ENCODE peak calls at places on chromosomes 4 and X, in five cellular contexts. K is hepatocyte; O is A549; A is effector memory CD4-positive, alpha-beta T cell; N is CD8-positive, alpha-beta memory T cell. I is an unnamed sample.

GRCh38 chr4:104751468-104751867 is 256.8 kb upstream of the CXXC4 start:
- DNase-seq in K (no peak), O (no peak), A (no peak), N (no peak), I (no peak)

GRCh38 chr4:99668472-99668871 is 10.8 kb upstream of the C4orf54 start:
- DNase-seq in K (no peak), O (no peak), A (no peak), N (no peak), I (no peak)

GRCh38 chrX:7062276-7062675 is 85.2 kb upstream of the STS start:
- DNase-seq in K (no peak), O (peak; percentile 17), A (no peak), N (no peak), I (no peak)

GRCh38 chrX:11609109-11609508 is 56.6 kb downstream of the ARHGAP6 start:
- DNase-seq in K (no peak), O (no peak), A (no peak), N (no peak), I (no peak)

GRCh38 chrX:133655914-133656265 is 240.6 kb upstream of the GPC4 start:
- DNase-seq in K (no peak), O (no peak), A (no peak), N (no peak), I (no peak)

GRCh38 chrX:126701380-126701779 is 118.1 kb upstream of the PRR32 start:
- DNase-seq in K (no peak), O (no peak), A (no peak), N (no peak), I (no peak)

GRCh38 chr4:174928174-174928573 is 10.0 kb downstream of the ADAM29 start:
- DNase-seq in K (no peak), O (no peak), A (no peak), N (no peak), I (no peak)

GRCh38 chrX:38142598-38142997 is 78.1 kb downstream of the SRPX start:
- DNase-seq in K (no peak), O (no peak), A (no peak), N (no peak), I (no peak)

GRCh38 chrX:15158736-15159406 is 111.0 kb downstream of the ASB9 start:
- DNase-seq in K (no peak), O (peak; percentile 2), A (no peak), N (peak; percentile 40), I (no peak)

GRCh38 chr4:88802585-88803285 is 105.1 kb upstream of the NAP1L5 start:
- DNase-seq in K (no peak), O (no peak), A (no peak), N (no peak), I (no peak)

GRCh38 chrX:108699368-108699767 is 37.0 kb downstream of the IRS4 start:
- DNase-seq in K (peak; percentile 30), O (peak; percentile 36), A (no peak), N (no peak), I (no peak)

GRCh38 chrX:114582698-114583395 is 1.0 kb upstream of the HTR2C start:
- DNase-seq in K (no peak), O (no peak), A (no peak), N (no peak), I (no peak)

GRCh38 chrX:8851487-8851886 is 50.3 kb upstream of the FAM9A start:
- DNase-seq in K (no peak), O (no peak), A (no peak), N (no peak), I (no peak)

GRCh38 chrX:9379697-9380551 is 84.9 kb upstream of the TBL1X start:
- DNase-seq in K (peak; percentile 33), O (peak; percentile 75), A (no peak), N (no peak), I (no peak)

GRCh38 chr4:123997116-123997515 is 600.5 kb downstream of the SPRY1 start:
- DNase-seq in K (no peak), O (no peak), A (no peak), N (no peak), I (no peak)

GRCh38 chr4:153750197-153750817 is 9.5 kb downstream of the RNF175 start:
- DNase-seq in K (peak; percentile 91), O (peak; percentile 51), A (peak; percentile 35), N (peak; percentile 59), I (no peak)

GRCh38 chr4:179596621-179597020 is 2154.4 kb upstream of the AGA start:
- DNase-seq in K (no peak), O (no peak), A (no peak), N (no peak), I (no peak)

GRCh38 chr4:150235795-150236385 is 157.6 kb downstream of the DCLK2 start:
- DNase-seq in K (no peak), O (no peak), A (no peak), N (no peak), I (no peak)

GRCh38 chrX:39440734-39441305 is 639.6 kb downstream of the MID1IP1 start:
- DNase-seq in K (no peak), O (no peak), A (no peak), N (no peak), I (no peak)

GRCh38 chr4:61200195-61200990 is at the start of gene ADGRL3:
- DNase-seq in K (peak; percentile 73), O (no peak), A (no peak), N (no peak), I (no peak)

GRCh38 chr4:185149392-185149791 is 6.3 kb downstream of the SLC25A4 start:
- DNase-seq in K (no peak), O (no peak), A (no peak), N (no peak), I (no peak)

GRCh38 chrX:373641-374471 is 12.9 kb downstream of the PPP2R3B start:
- DNase-seq in K (peak; percentile 58), O (peak; percentile 50), A (no peak), N (no peak), I (no peak)

GRCh38 chr4:88244821-88245579 is 39.4 kb downstream of the PPM1K start:
- DNase-seq in K (no peak), O (no peak), A (peak; percentile 9), N (peak; percentile 54), I (no peak)

GRCh38 chr4:128191115-128191897 is 96.3 kb downstream of the PGRMC2 start:
- DNase-seq in K (peak; percentile 83), O (peak; percentile 70), A (peak; percentile 53), N (peak; percentile 78), I (no peak)

GRCh38 chrX:7334253-7334935 is 186.4 kb upstream of the PUDP start:
- DNase-seq in K (no peak), O (no peak), A (no peak), N (no peak), I (no peak)

GRCh38 chr4:111028829-111029228 is 406.0 kb upstream of the PITX2 start:
- DNase-seq in K (no peak), O (no peak), A (no peak), N (no peak), I (no peak)

GRCh38 chr4:139711461-139711860 is 45.8 kb downstream of the MGST2 start:
- DNase-seq in K (no peak), O (peak; percentile 40), A (no peak), N (no peak), I (no peak)
- H3K27ac ChIP-seq in K (peak overlapping the region; percentile 40), O (peak overlapping the region; percentile 68), A (no peak overlapping the region), N (no peak overlapping the region), I (no peak overlapping the region)

GRCh38 chr4:2866891-2867290 is 23.2 kb downstream of the ADD1 start:
- DNase-seq in K (no peak), O (no peak), A (no peak), N (no peak), I (no peak)

GRCh38 chr4:2867758-2868491 is 24.3 kb downstream of the ADD1 start:
- DNase-seq in K (peak; percentile 34), O (no peak), A (no peak), N (no peak), I (no peak)

GRCh38 chr4:2870098-2870497 is 26.5 kb downstream of the ADD1 start:
- DNase-seq in K (no peak), O (no peak), A (no peak), N (no peak), I (no peak)

GRCh38 chr4:2869659-2870058 is 26.0 kb downstream of the ADD1 start:
- DNase-seq in K (no peak), O (no peak), A (no peak), N (no peak), I (no peak)

DNA sequence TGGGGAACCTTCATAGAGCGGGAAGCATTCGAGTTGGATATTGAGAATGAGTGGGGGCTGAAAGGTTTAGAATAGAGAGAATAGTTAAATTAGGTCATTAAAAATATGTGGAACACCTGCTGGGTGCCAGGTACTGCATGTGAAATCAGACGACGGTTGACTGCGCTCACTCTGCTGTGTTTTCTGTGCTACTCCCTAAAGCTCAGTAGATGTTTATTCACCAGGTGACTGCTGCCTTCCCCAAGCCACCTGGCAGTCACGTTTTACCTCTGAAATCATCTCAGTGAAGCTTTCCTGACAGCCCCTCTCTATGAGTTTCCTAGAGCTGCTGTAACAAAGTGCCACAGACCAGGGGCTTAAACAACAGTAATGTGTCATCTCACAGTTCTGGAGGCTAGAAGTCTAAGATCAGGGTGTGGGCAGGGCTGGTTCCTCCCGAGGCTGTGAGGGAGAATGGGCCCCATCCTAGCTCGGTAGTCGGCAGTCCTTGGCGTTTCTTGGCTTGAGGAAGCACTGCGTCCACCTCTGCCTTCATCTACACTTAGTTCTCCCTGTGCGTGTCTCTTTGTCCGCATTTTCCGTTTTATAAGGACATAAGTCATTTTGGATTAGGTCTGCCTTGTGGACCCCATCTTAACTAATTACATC is 25.3 kb downstream of the ADD1 start:
- DNase-seq in K (no peak), O (no peak), A (no peak), N (no peak), I (no peak)
- H3K4me1 ChIP-seq in K (peaks cover 68% of the 10 kb centered on the region), O (peaks cover 28% of the 10 kb centered on the region), A (peaks cover 3% of the 10 kb centered on the region), N (peaks cover 39% of the 10 kb centered on the region), I (peaks cover 83% of the 10 kb centered on the region)

DNA sequence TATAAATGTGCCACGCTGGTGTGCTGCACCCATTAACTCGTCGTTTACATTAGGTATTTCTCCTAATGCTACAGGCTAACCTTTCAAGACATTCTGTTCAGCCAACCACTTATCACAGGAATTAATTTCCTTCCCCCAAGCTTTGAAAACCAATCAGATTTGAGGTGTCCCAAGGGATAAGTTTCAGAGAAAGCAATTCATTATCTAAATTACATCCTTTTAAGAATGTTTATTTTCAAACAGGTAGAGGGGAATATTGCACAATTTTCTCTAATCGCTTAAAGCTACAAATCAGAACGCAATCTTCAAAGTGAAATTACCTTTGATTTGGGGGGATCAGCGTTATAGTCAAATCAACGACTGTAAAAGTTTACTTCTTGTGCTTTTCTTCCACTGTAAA is 1.6 kb downstream of the CLOCK start:
- DNase-seq in K (no peak), O (no peak), A (no peak), N (no peak), I (no peak)
- H3K27ac ChIP-seq in K (peak overlapping the region; percentile 96), O (peak overlapping the region; percentile 100), A (peak overlapping the region; percentile 85), N (peak overlapping the region; percentile 81), I (peak overlapping the region; percentile 99)

GRCh38 chr4:147747787-147748454 is 16.0 kb downstream of the ARHGAP10 start:
- DNase-seq in K (no peak), O (no peak), A (no peak), N (no peak), I (no peak)

GRCh38 chr4:147753047-147753446 is 21.2 kb downstream of the ARHGAP10 start:
- DNase-seq in K (no peak), O (no peak), A (no peak), N (no peak), I (no peak)

GRCh38 chr4:147754037-147754445 is 22.2 kb downstream of the ARHGAP10 start:
- DNase-seq in K (no peak), O (peak; percentile 41), A (no peak), N (no peak), I (no peak)

GRCh38 chr4:147755567-147756295 is 23.8 kb downstream of the ARHGAP10 start:
- DNase-seq in K (no peak), O (no peak), A (no peak), N (no peak), I (no peak)

GRCh38 chr4:147749811-147750321 is 18.0 kb downstream of the ARHGAP10 start:
- DNase-seq in K (no peak), O (no peak), A (no peak), N (no peak), I (no peak)
- H3K4me1 ChIP-seq in K (peaks cover 20% of the 10 kb centered on the region), O (peaks cover 24% of the 10 kb centered on the region), A (no peaks in the 10 kb centered on the region), N (no peaks in the 10 kb centered on the region), I (peaks cover 21% of the 10 kb centered on the region)